ENCODE peak calls at places on chromosomes 5 and 9, in nine cellular contexts. O is bronchial epithelial cell, R is lower leg skin, N is adipocyte, I is AG10803, S is NT2/D1, B is AG04449, A is H7, X is breast epithelium. T is an unnamed sample.

GRCh38 chr5:114363837-114364236 is 2.0 kb downstream of the KCNN2 start:
- DNase-seq in O (no peak), R (no peak), N (no peak), I (no peak), S (no peak), B (no peak), A (peak), X (no peak), T (no peak)

GRCh38 chr5:81208904-81209303 is 24.2 kb upstream of the CKMT2 start:
- DNase-seq in O (peak), R (no peak), N (no peak), I (no peak), S (no peak), B (no peak), A (no peak), X (no peak), T (no peak)

GRCh38 chr9:90458485-90458884 is 184.1 kb downstream of the DIRAS2 start:
- DNase-seq in O (no peak), R (no peak), N (no peak), I (no peak), S (no peak), B (no peak), A (peak), X (no peak), T (peak)

GRCh38 chr9:94611638-94612068 is 18.0 kb upstream of the FBP2 start:
- DNase-seq in O (no peak), R (no peak), N (no peak), I (no peak), S (no peak), B (no peak), A (no peak), X (no peak), T (no peak)

GRCh38 chr9:115988701-115989100 is 164.9 kb upstream of the PAPPA start:
- DNase-seq in O (no peak), R (no peak), N (no peak), I (peak), S (no peak), B (no peak), A (no peak), X (no peak), T (no peak)

GRCh38 chr9:2722715-2723114 is 5.4 kb downstream of the KCNV2 start:
- DNase-seq in O (peak), R (no peak), N (peak), I (peak), S (no peak), B (peak), A (no peak), X (peak), T (no peak)

GRCh38 chr5:151772868-151773561 is 1.3 kb downstream of the G3BP1 start:
- DNase-seq in O (peak), R (no peak), N (peak), I (no peak), S (no peak), B (no peak), A (no peak), X (no peak), T (peak)

GRCh38 chr9:36127652-36128244 is 8.8 kb upstream of the GLIPR2 start:
- DNase-seq in O (no peak), R (no peak), N (no peak), I (no peak), S (no peak), B (no peak), A (no peak), X (no peak), T (peak)

GRCh38 chr5:173094012-173094661 is 38.0 kb downstream of the CREBRF start:
- DNase-seq in O (peak), R (no peak), N (peak), I (peak), S (no peak), B (peak), A (no peak), X (no peak), T (no peak)

GRCh38 chr9:27430754-27431540 is 93.1 kb upstream of the IFNK start:
- DNase-seq in O (no peak), R (no peak), N (no peak), I (peak), S (no peak), B (no peak), A (no peak), X (no peak), T (no peak)

GRCh38 chr5:87020099-87020934 is 247.4 kb upstream of the RASA1 start:
- DNase-seq in O (peak), R (peak), N (peak), I (peak), S (no peak), B (no peak), A (no peak), X (no peak), T (no peak)

GRCh38 chr5:174159327-174160247 is 114.1 kb downstream of the NSG2 start:
- DNase-seq in O (peak), R (no peak), N (peak), I (peak), S (no peak), B (peak), A (no peak), X (no peak), T (no peak)

GRCh38 chr5:80076131-80077101 is 41.3 kb downstream of the THBS4 start:
- DNase-seq in O (no peak), R (no peak), N (no peak), I (no peak), S (no peak), B (no peak), A (no peak), X (no peak), T (no peak)

DNA sequence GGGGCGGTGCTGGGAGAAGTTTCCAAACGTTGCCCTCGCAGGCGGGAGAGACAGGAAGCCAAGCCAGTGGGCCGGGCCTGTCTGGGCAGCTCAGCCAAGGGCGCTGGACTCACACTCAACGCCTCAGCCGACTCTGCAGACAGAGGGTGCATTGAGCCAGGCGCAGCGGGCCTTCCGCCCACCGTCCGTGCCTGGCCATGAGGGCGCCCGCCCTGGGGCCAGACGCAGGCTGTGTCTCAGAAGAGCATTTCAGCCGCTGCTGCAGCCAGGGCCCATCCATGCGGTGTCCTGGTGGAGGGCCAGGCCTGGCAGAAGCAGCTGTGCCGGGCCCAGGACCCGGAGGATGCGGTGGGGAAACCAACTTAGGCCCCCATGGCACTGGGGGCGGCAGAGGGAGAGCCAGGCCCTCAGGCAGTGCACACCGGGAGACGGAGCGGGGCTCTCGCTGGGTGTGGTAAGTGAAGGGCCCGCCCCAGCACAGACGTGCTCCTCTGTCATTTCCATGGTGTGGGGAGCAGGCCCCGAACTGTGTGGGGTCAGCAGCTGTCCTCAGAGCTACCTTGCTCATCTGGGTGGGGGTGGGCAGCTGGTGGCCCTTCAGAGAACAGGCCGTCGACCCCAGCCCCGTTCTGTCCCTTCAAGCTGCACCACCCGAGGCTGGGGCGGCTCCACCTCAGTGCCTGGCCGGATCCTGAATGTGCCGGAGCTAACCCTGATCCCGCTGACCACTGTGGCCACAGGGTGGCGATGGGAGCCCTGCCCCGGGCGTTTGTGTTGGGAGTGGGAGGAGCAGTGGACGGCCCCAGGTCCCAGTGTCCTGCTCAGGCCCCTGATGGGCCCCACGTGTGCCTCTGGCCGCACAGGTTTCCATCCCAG is 18.0 kb downstream of the DNLZ start:
- DNase-seq in O (no peak), R (no peak), N (peak), I (peak), S (no peak), B (no peak), A (peak), X (no peak), T (peak)
- H3K4me3 ChIP-seq in O (no peak), R (no peak), N (peak), I (no peak), S (no peak), B (no peak), A (no peak), X (peak), T (peak)

DNA sequence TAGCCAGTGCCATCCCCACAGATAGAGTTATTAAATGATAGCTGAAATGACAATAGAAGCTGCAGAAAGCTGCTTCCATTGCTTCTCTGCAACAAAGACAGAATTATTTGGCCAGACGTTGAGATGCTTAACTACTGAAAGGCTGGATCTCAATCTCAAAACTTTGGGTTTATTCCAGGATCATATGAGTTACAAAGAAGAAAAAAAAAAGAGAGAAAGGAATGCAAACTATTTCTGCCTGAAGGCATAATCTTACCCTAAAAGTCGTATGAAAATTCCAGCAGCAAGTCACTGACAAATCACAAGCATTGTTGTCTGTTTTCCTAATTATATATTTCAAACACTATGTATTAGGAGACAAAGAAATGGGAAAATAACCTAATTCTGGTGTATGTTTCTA is 12.8 kb upstream of the TYRP1 start:
- DNase-seq in O (peak), R (no peak), N (peak), I (peak), S (peak), B (no peak), A (no peak), X (no peak), T (no peak)
- H3K4me3 ChIP-seq in O (no peak), R (no peak), N (no peak), I (no peak), S (no peak), B (no peak), A (no peak), X (no peak), T (no peak)

GRCh38 chr9:120934271-120934670 is 7.7 kb upstream of the TRAF1 start:
- DNase-seq in O (no peak), R (no peak), N (no peak), I (no peak), S (no peak), B (no peak), A (no peak), X (no peak), T (no peak)
- H3K4me3 ChIP-seq in O (no peak), R (no peak), N (no peak), I (no peak), S (no peak), B (no peak), A (no peak), X (no peak), T (no peak)

GRCh38 chr9:128243486-128244415 is 32.1 kb downstream of the GOLGA2 start:
- DNase-seq in O (no peak), R (no peak), N (peak), I (peak), S (no peak), B (no peak), A (peak), X (no peak), T (peak)
- H3K4me3 ChIP-seq in O (no peak), R (peak), N (peak), I (peak), S (no peak), B (peak), A (no peak), X (peak), T (no peak)

DNA sequence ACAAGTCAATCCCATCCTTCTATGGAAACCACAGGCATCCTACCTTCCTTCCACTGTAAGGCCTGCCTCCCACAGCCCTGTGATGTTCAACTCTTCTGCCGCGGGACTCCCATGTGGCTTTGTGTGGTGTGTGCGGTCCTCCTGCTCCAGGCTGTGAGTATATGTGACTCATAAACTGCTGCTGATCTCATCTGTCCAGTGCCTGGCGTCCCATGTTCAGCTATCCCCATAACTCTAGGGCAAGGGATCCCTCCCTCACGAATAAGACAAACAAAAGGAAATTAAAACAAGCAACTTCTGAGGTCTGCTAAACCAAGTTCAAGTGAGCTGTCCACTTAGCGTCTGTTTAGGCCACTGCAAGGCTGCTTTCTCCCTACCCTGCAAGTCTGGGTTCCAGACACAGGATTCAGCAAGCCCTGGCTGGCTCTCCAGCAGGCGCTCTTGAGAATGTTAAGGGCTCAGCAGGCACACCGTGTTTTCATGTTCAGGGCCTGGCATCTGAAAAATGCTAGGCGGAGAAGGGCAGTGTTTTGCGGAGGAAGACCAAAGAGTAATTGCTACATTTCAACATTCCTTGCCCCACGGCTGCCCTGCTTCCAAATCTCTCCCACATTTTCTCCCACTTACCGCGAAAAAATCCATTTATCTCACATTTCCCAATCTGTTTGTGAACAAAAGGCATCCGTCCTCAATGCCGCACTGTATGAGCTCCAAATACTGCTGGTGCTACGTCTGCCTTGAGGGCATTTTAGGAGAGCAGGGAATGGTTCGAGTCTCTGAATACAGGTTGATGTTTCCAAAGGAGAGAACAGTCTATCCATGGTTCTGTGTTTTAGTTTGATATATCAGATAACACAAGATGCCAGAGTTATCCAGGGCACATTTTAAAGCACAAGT is 280.2 kb downstream of the SEMA5A start:
- DNase-seq in O (peak), R (no peak), N (peak), I (peak), S (peak), B (peak), A (peak), X (peak), T (peak)
- H3K4me3 ChIP-seq in O (no peak), R (no peak), N (no peak), I (no peak), S (no peak), B (peak), A (no peak), X (no peak), T (no peak)

GRCh38 chr5:39076757-39077475 is 2.7 kb upstream of the RICTOR start:
- DNase-seq in O (peak), R (no peak), N (peak), I (peak), S (no peak), B (no peak), A (no peak), X (no peak), T (no peak)
- H3K4me3 ChIP-seq in O (no peak), R (no peak), N (no peak), I (no peak), S (no peak), B (no peak), A (no peak), X (no peak), T (no peak)

GRCh38 chr9:4933861-4934260 is 51.2 kb upstream of the JAK2 start:
- DNase-seq in O (peak), R (no peak), N (no peak), I (no peak), S (no peak), B (no peak), A (no peak), X (no peak), T (no peak)

GRCh38 chr9:4932681-4933080 is 52.4 kb upstream of the JAK2 start:
- DNase-seq in O (peak), R (no peak), N (no peak), I (no peak), S (no peak), B (no peak), A (no peak), X (no peak), T (no peak)

GRCh38 chr9:4934976-4935672 is 49.9 kb upstream of the JAK2 start:
- DNase-seq in O (no peak), R (no peak), N (no peak), I (peak), S (no peak), B (no peak), A (no peak), X (no peak), T (no peak)

GRCh38 chr9:4936277-4936676 is 48.8 kb upstream of the JAK2 start:
- DNase-seq in O (no peak), R (no peak), N (no peak), I (no peak), S (no peak), B (no peak), A (no peak), X (no peak), T (no peak)

GRCh38 chr9:4933177-4933576 is 51.9 kb upstream of the JAK2 start:
- DNase-seq in O (peak), R (peak), N (no peak), I (no peak), S (no peak), B (no peak), A (no peak), X (no peak), T (no peak)
- H3K4me3 ChIP-seq in O (no peak), R (no peak), N (peak), I (no peak), S (no peak), B (no peak), A (no peak), X (no peak), T (no peak)

T was measured in upper lobe of left lung.